ENCODE peak calls at places on chromosome 18, in eight cellular contexts. U is psoas muscle, R is ovary, C is AG09309, Y is GM23338, W is epithelial cell of proximal tubule, F is cardiac muscle cell, X is HFF-Myc. O is an unnamed sample.

GRCh38 chr18:31658670-31659573 is 25.5 kb downstream of the B4GALT6 start:
- DNase-seq in U (no peak), R (no peak), C (no peak), Y (no peak), W (no peak), F (no peak), X (no peak), O (no peak)

GRCh38 chr18:8031496-8031895 is 464.4 kb downstream of the PTPRM start:
- DNase-seq in U (no peak), R (no peak), C (no peak), Y (no peak), W (no peak), F (no peak), X (no peak), O (no peak)

GRCh38 chr18:26460449-26461091 is 87.8 kb downstream of the KCTD1 start:
- DNase-seq in U (no peak), R (no peak), C (no peak), Y (no peak), W (no peak), F (peak), X (no peak), O (no peak)

GRCh38 chr18:78996741-78997490 is 17.3 kb downstream of the SALL3 start:
- DNase-seq in U (no peak), R (no peak), C (no peak), Y (no peak), W (no peak), F (no peak), X (no peak), O (no peak)

GRCh38 chr18:30081122-30081521 is 961.4 kb downstream of the DSC3 start:
- DNase-seq in U (no peak), R (no peak), C (no peak), Y (no peak), W (no peak), F (no peak), X (no peak), O (no peak)

GRCh38 chr18:25451077-25451658 is 99.2 kb upstream of the ZNF521 start:
- DNase-seq in U (no peak), R (no peak), C (no peak), Y (no peak), W (no peak), F (no peak), X (no peak), O (no peak)

GRCh38 chr18:22214731-22215528 is 45.5 kb downstream of the GATA6 start:
- DNase-seq in U (no peak), R (no peak), C (no peak), Y (no peak), W (no peak), F (no peak), X (no peak), O (no peak)

GRCh38 chr18:8695932-8696510 is 9.3 kb upstream of the MTCL1 start:
- DNase-seq in U (no peak), R (no peak), C (no peak), Y (no peak), W (no peak), F (no peak), X (no peak), O (no peak)

GRCh38 chr18:41870191-41870590 is 84.8 kb upstream of the PIK3C3 start:
- DNase-seq in U (no peak), R (no peak), C (no peak), Y (no peak), W (no peak), F (no peak), X (no peak), O (no peak)

GRCh38 chr18:33751613-33752221 is 173.7 kb downstream of the ASXL3 start:
- DNase-seq in U (no peak), R (no peak), C (no peak), Y (peak), W (no peak), F (peak), X (no peak), O (no peak)

GRCh38 chr18:59159986-59160385 is 20.3 kb downstream of the SEC11C start:
- DNase-seq in U (no peak), R (no peak), C (no peak), Y (no peak), W (no peak), F (no peak), X (no peak), O (no peak)

GRCh38 chr18:73842795-73843394 is 304.7 kb downstream of the FBXO15 start:
- DNase-seq in U (peak), R (no peak), C (no peak), Y (peak), W (no peak), F (peak), X (peak), O (peak)

GRCh38 chr18:59228361-59228760 is 8.4 kb downstream of the GRP start:
- DNase-seq in U (no peak), R (no peak), C (peak), Y (no peak), W (no peak), F (no peak), X (no peak), O (no peak)

GRCh38 chr18:74333091-74333490 is 17.5 kb downstream of the C18orf63 start:
- DNase-seq in U (no peak), R (no peak), C (no peak), Y (no peak), W (no peak), F (no peak), X (no peak), O (no peak)

GRCh38 chr18:66872277-66872676 is 268.4 kb upstream of the CDH19 start:
- DNase-seq in U (no peak), R (no peak), C (no peak), Y (peak), W (no peak), F (peak), X (no peak), O (no peak)

GRCh38 chr18:66317243-66318090 is 286.4 kb downstream of the CDH19 start:
- DNase-seq in U (no peak), R (no peak), C (no peak), Y (peak), W (no peak), F (no peak), X (no peak), O (no peak)

GRCh38 chr18:79819951-79820351 is 22.2 kb downstream of the KCNG2 start:
- DNase-seq in U (no peak), R (no peak), C (no peak), Y (no peak), W (no peak), F (no peak), X (no peak), O (no peak)

GRCh38 chr18:78939105-78939504 is 40.5 kb upstream of the SALL3 start:
- DNase-seq in U (no peak), R (no peak), C (no peak), Y (no peak), W (no peak), F (no peak), X (no peak), O (no peak)

GRCh38 chr18:80022613-80023012 is 11.6 kb upstream of the RBFA start:
- DNase-seq in U (no peak), R (no peak), C (no peak), Y (peak), W (no peak), F (peak), X (no peak), O (no peak)

GRCh38 chr18:55096261-55097026 is 137.2 kb upstream of the CCDC68 start:
- DNase-seq in U (no peak), R (peak), C (peak), Y (peak), W (no peak), F (peak), X (peak), O (no peak)
- TF ChIP-seq CTCF in U (peak), R (no peak), C (peak), Y (no peak), W (peak), F (peak), X (peak), O (peak)

GRCh38 chr18:57629399-57629798 is 7.8 kb upstream of the NARS1 start:
- DNase-seq in U (no peak), R (no peak), C (no peak), Y (no peak), W (no peak), F (no peak), X (no peak), O (no peak)
- H3K4me3 ChIP-seq in U (peak), R (peak), C (no peak), Y (peak), W (peak), F (no peak), X (peak), O (no peak)

DNA sequence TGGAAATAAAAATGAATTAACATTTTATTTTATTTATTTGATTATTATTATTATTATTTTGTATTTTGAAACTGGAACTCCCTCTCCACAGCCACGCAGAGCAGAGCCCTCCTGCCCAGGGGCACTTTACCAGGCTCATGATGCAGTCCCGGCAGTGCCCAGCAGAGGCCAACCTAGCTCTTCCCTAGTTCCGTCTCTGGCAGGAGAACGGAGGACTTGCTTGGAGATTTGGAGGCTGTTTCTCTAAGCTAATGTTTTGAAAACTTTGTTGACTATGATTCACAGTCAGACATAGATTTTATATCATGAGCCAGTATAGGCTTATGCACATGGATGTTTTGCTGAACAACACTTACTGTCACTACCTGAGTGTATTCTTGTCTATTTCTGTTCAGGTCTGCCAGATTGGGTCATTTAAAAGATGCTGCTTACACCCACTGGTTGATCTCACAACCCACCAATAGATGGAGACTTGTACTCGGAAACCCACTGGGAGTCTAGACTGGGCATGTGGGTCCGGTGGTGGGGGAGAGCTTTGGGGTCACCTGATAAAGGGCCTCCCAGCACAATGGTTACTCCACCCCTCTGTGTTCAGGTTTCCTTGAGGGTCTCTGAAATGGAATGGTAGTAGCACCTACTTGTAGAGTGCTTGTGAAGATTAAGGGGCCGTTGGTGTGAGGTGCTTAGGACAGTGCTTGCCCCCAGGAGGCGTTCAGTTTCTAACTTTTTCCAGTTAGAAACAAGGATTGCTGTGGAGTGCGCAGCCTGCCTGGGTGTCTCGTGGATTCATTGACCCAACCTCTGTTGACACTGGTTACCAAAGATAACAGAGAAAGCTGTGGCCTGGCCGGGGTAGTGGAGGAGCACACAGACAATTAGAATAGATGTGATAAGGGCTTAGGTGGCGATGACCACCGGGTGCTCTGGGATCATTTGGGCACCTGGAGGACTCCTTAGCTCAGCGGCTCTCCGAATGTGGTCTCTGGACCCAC is 177.3 kb downstream of the HAUS1 start:
- DNase-seq in U (peak), R (peak), C (peak), Y (peak), W (no peak), F (peak), X (peak), O (peak)
- TF ChIP-seq CTCF in U (peak), R (peak), C (peak), Y (peak), W (peak), F (peak), X (peak), O (peak)

GRCh38 chr18:35671952-35672603 is 90.5 kb downstream of the GALNT1 start:
- DNase-seq in U (no peak), R (no peak), C (no peak), Y (no peak), W (no peak), F (no peak), X (no peak), O (no peak)

GRCh38 chr18:35673682-35674081 is 92.1 kb downstream of the GALNT1 start:
- DNase-seq in U (no peak), R (no peak), C (no peak), Y (no peak), W (no peak), F (no peak), X (no peak), O (no peak)

GRCh38 chr18:35672897-35673296 is 91.4 kb downstream of the GALNT1 start:
- DNase-seq in U (no peak), R (no peak), C (peak), Y (no peak), W (no peak), F (no peak), X (no peak), O (no peak)
- H3K4me3 ChIP-seq in U (no peak), R (no peak), C (no peak), Y (no peak), W (no peak), F (no peak), X (no peak), O (no peak)

GRCh38 chr18:13375302-13376255 is 157.0 kb downstream of the LDLRAD4 start:
- DNase-seq in U (peak), R (no peak), C (peak), Y (no peak), W (no peak), F (no peak), X (peak), O (no peak)
- TF ChIP-seq CTCF in U (no peak), R (no peak), C (peak), Y (no peak), W (no peak), F (peak), X (no peak), O (no peak)

GRCh38 chr18:77251730-77252050 is 2.0 kb downstream of the GALR1 start:
- DNase-seq in U (no peak), R (no peak), C (no peak), Y (peak), W (no peak), F (no peak), X (no peak), O (no peak)
- H3K4me3 ChIP-seq in U (peak), R (no peak), C (no peak), Y (peak), W (no peak), F (no peak), X (no peak), O (no peak)

GRCh38 chr18:50586710-50587109 is 26.8 kb downstream of the MAPK4 start:
- DNase-seq in U (no peak), R (no peak), C (no peak), Y (no peak), W (no peak), F (no peak), X (no peak), O (no peak)
- TF ChIP-seq CTCF in U (no peak), R (no peak), C (no peak), Y (peak), W (peak), F (peak), X (no peak), O (peak)

GRCh38 chr18:28177828-28178635 is 1.1 kb upstream of the CDH2 start:
- DNase-seq in U (peak), R (peak), C (no peak), Y (peak), W (no peak), F (peak), X (no peak), O (no peak)

GRCh38 chr18:28176933-28177827 is at the start of gene CDH2:
- DNase-seq in U (peak), R (peak), C (peak), Y (peak), W (no peak), F (peak), X (peak), O (no peak)

GRCh38 chr18:28175047-28175929 is 1.6 kb downstream of the CDH2 start:
- DNase-seq in U (peak), R (no peak), C (no peak), Y (peak), W (no peak), F (peak), X (no peak), O (no peak)

GRCh38 chr18:28175930-28176673 is 828 bp downstream of the CDH2 start:
- DNase-seq in U (no peak), R (no peak), C (no peak), Y (peak), W (no peak), F (peak), X (no peak), O (no peak)

GRCh38 chr18:28176674-28176932 is 327 bp downstream of the CDH2 start:
- DNase-seq in U (no peak), R (no peak), C (no peak), Y (peak), W (no peak), F (no peak), X (no peak), O (no peak)
- H3K4me3 ChIP-seq in U (peak), R (peak), C (peak), Y (peak), W (peak), F (peak), X (peak), O (no peak)

O was measured in LNCaP clone FGC.